ENCODE peak calls at places on chromosomes 7 and 10, in eight cellular contexts. P, M, E, W, T, D, H and B are unnamed samples.

GRCh38 chr10:74293686-74294365 is 142.8 kb downstream of the ADK start:
- DNase-seq in P (no peak), M (peak), E (no peak), W (no peak), T (peak), D (no peak), H (peak), B (peak)

GRCh38 chr7:51187941-51188340 is 128.7 kb downstream of the COBL start:
- DNase-seq in P (no peak), M (peak), E (no peak), W (no peak), T (no peak), D (no peak), H (no peak), B (no peak)

GRCh38 chr10:112959207-112959838 is 9.3 kb downstream of the TCF7L2 start:
- DNase-seq in P (no peak), M (peak), E (no peak), W (no peak), T (peak), D (no peak), H (peak), B (peak)

GRCh38 chr10:97149065-97149680 is 36.6 kb downstream of the SLIT1 start:
- DNase-seq in P (no peak), M (no peak), E (no peak), W (no peak), T (no peak), D (peak), H (no peak), B (no peak)

GRCh38 chr10:75143353-75143752 is 31.9 kb downstream of the SAMD8 start:
- DNase-seq in P (no peak), M (no peak), E (no peak), W (no peak), T (no peak), D (no peak), H (peak), B (peak)

GRCh38 chr7:66142996-66143395 is 28.3 kb downstream of the CRCP start:
- DNase-seq in P (no peak), M (no peak), E (no peak), W (no peak), T (no peak), D (no peak), H (no peak), B (no peak)

GRCh38 chr7:50335795-50336754 is 31.6 kb downstream of the IKZF1 start:
- DNase-seq in P (peak), M (no peak), E (no peak), W (peak), T (no peak), D (peak), H (no peak), B (no peak)

GRCh38 chr7:21939136-21939857 is 6.4 kb downstream of the CDCA7L start:
- DNase-seq in P (no peak), M (no peak), E (no peak), W (no peak), T (no peak), D (no peak), H (peak), B (peak)

GRCh38 chr7:40836218-40836617 is 701.4 kb downstream of the SUGCT start:
- DNase-seq in P (no peak), M (no peak), E (no peak), W (no peak), T (no peak), D (no peak), H (no peak), B (peak)

GRCh38 chr7:105678811-105679495 is 97.7 kb upstream of the EFCAB10 start:
- DNase-seq in P (peak), M (no peak), E (peak), W (no peak), T (no peak), D (peak), H (no peak), B (peak)

GRCh38 chr10:32893431-32893830 is 64.6 kb downstream of the ITGB1 start:
- DNase-seq in P (no peak), M (no peak), E (no peak), W (no peak), T (no peak), D (no peak), H (no peak), B (no peak)

GRCh38 chr10:24826022-24826421 is 102.3 kb upstream of the ARHGAP21 start:
- DNase-seq in P (no peak), M (peak), E (no peak), W (no peak), T (peak), D (no peak), H (peak), B (peak)

GRCh38 chr10:62512732-62513475 is 138.7 kb downstream of the ZNF365 start:
- DNase-seq in P (no peak), M (no peak), E (no peak), W (no peak), T (peak), D (no peak), H (no peak), B (no peak)

GRCh38 chr10:91360434-91360833 is 49.7 kb upstream of the HECTD2 start:
- DNase-seq in P (no peak), M (no peak), E (no peak), W (no peak), T (no peak), D (no peak), H (no peak), B (no peak)

GRCh38 chr10:1570652-1571051 is 166.7 kb downstream of the ADARB2 start:
- DNase-seq in P (no peak), M (no peak), E (no peak), W (no peak), T (no peak), D (peak), H (no peak), B (no peak)

GRCh38 chr7:97133166-97133565 is 15.7 kb downstream of the SDHAF3 start:
- DNase-seq in P (no peak), M (no peak), E (no peak), W (no peak), T (no peak), D (no peak), H (no peak), B (no peak)

GRCh38 chr10:113736576-113736975 is 14.9 kb upstream of the PLEKHS1 start:
- DNase-seq in P (no peak), M (no peak), E (no peak), W (no peak), T (no peak), D (no peak), H (peak), B (peak)

GRCh38 chr7:93860261-93860660 is 30.3 kb downstream of the TFPI2 start:
- DNase-seq in P (no peak), M (no peak), E (no peak), W (no peak), T (no peak), D (no peak), H (no peak), B (no peak)

GRCh38 chr10:123038782-123039631 is 30.2 kb downstream of the ACADSB start:
- DNase-seq in P (no peak), M (no peak), E (no peak), W (no peak), T (no peak), D (no peak), H (no peak), B (no peak)

GRCh38 chr10:75035975-75036708 is 75.3 kb upstream of the SAMD8 start:
- DNase-seq in P (no peak), M (no peak), E (no peak), W (no peak), T (peak), D (no peak), H (no peak), B (no peak)

GRCh38 chr10:19570991-19571390 is 245.2 kb upstream of the PLXDC2 start:
- DNase-seq in P (no peak), M (no peak), E (no peak), W (no peak), T (no peak), D (no peak), H (no peak), B (peak)

GRCh38 chr10:29557665-29558064 is 77.1 kb downstream of the SVIL start:
- DNase-seq in P (no peak), M (no peak), E (no peak), W (no peak), T (no peak), D (no peak), H (no peak), B (no peak)

GRCh38 chr10:132098539-132099421 is 33.0 kb downstream of the JAKMIP3 start:
- DNase-seq in P (peak), M (peak), E (no peak), W (no peak), T (no peak), D (no peak), H (no peak), B (no peak)

GRCh38 chr7:112781558-112781957 is 8.6 kb downstream of the TMEM168 start:
- DNase-seq in P (no peak), M (no peak), E (no peak), W (no peak), T (no peak), D (no peak), H (no peak), B (no peak)

GRCh38 chr7:31104361-31105255 is 52.5 kb downstream of the ADCYAP1R1 start:
- DNase-seq in P (no peak), M (no peak), E (no peak), W (no peak), T (no peak), D (no peak), H (no peak), B (no peak)

GRCh38 chr7:85322252-85322651 is 135.4 kb upstream of the SEMA3D start:
- DNase-seq in P (no peak), M (no peak), E (no peak), W (no peak), T (no peak), D (no peak), H (no peak), B (no peak)

GRCh38 chr10:62726142-62726541 is 78.4 kb upstream of the ADO start:
- DNase-seq in P (no peak), M (no peak), E (no peak), W (no peak), T (no peak), D (no peak), H (no peak), B (no peak)

GRCh38 chr7:139108256-139109187 is 998 bp downstream of the ZC3HAV1 start:
- DNase-seq in P (peak), M (peak), E (peak), W (no peak), T (peak), D (peak), H (peak), B (peak)

GRCh38 chr10:50421026-50421719 is 169.9 kb upstream of the ASAH2 start:
- DNase-seq in P (no peak), M (peak), E (peak), W (no peak), T (no peak), D (no peak), H (no peak), B (peak)

GRCh38 chr10:102802920-102803534 is 34.2 kb downstream of the CYP17A1 start:
- DNase-seq in P (no peak), M (peak), E (peak), W (no peak), T (peak), D (no peak), H (peak), B (peak)

GRCh38 chr7:47570649-47571050 is 11.3 kb downstream of the TNS3 start:
- DNase-seq in P (no peak), M (no peak), E (peak), W (no peak), T (no peak), D (no peak), H (no peak), B (peak)

GRCh38 chr7:151060416-151061234 is 1.2 kb downstream of the SLC4A2 start:
- DNase-seq in P (no peak), M (peak), E (no peak), W (no peak), T (peak), D (peak), H (peak), B (peak)

GRCh38 chr7:17207220-17207619 is 91.2 kb upstream of the AHR start:
- DNase-seq in P (no peak), M (no peak), E (no peak), W (no peak), T (no peak), D (no peak), H (no peak), B (peak)

GRCh38 chr7:74199551-74200355 is 10.1 kb upstream of the LAT2 start:
- DNase-seq in P (no peak), M (no peak), E (no peak), W (no peak), T (no peak), D (peak), H (peak), B (peak)

GRCh38 chr10:72261323-72262018 is 12.3 kb upstream of the DDIT4 start:
- DNase-seq in P (no peak), M (peak), E (no peak), W (no peak), T (no peak), D (no peak), H (peak), B (no peak)

GRCh38 chr10:62373995-62374861 is at the start of gene ZNF365:
- DNase-seq in P (peak), M (peak), E (peak), W (peak), T (peak), D (peak), H (peak), B (peak)

GRCh38 chr10:78973901-78974408 is 94.8 kb upstream of the ZMIZ1 start:
- DNase-seq in P (peak), M (peak), E (peak), W (peak), T (no peak), D (peak), H (peak), B (peak)
- TF ChIP-seq CTCF in P (no peak), M (peak), E (no peak), W (no peak), T (no peak), D (peak), H (no peak), B (no peak)

GRCh38 chr10:83723080-83723479 is 416.2 kb upstream of the GHITM start:
- DNase-seq in P (no peak), M (no peak), E (no peak), W (no peak), T (no peak), D (no peak), H (no peak), B (no peak)
- H3K4me3 ChIP-seq in P (no peak), M (no peak), E (no peak), W (no peak), T (no peak), D (no peak), H (no peak), B (no peak)

DNA sequence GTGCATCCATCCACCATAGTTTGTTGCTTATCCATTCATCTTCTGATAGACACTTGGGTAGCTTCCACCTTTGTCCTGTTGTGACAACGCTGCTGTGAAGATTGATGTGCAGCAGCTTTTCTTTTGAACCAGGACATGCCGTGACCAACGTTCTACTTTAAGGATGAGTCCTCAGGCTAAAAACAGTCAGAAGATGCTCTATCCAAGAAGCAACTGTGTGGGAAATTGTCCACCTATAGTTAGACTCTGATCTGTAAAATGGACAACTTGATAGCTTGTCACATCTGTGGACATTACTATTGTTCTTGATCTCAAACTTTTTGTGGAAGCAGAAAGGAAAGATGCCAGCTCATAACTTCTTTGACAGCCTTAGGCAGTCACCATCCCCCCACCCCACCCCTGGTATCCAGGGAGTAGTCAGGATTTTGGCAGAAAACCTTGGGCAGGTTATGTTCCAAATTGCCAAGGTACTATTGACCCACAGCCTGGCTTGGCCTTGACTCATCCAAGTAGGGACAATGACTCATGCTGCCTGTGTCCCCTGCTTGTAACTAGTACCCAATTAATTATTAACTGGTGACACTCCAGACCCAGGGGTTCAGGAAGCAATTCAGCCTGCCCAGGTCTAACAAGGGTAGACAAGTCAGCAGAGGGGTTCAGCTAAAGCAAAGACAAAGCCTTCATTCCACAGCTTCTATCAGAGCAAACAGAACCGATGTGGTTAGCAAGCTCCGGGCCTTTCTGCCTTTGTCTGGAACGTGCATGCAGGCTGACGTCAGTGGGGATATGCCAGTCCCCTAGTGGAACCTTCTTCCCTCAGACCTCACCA is 99.6 kb upstream of the ANLN start:
- DNase-seq in P (no peak), M (peak), E (no peak), W (no peak), T (no peak), D (no peak), H (no peak), B (no peak)
- TF ChIP-seq CTCF in P (no peak), M (no peak), E (no peak), W (no peak), T (no peak), D (no peak), H (no peak), B (no peak)

DNA sequence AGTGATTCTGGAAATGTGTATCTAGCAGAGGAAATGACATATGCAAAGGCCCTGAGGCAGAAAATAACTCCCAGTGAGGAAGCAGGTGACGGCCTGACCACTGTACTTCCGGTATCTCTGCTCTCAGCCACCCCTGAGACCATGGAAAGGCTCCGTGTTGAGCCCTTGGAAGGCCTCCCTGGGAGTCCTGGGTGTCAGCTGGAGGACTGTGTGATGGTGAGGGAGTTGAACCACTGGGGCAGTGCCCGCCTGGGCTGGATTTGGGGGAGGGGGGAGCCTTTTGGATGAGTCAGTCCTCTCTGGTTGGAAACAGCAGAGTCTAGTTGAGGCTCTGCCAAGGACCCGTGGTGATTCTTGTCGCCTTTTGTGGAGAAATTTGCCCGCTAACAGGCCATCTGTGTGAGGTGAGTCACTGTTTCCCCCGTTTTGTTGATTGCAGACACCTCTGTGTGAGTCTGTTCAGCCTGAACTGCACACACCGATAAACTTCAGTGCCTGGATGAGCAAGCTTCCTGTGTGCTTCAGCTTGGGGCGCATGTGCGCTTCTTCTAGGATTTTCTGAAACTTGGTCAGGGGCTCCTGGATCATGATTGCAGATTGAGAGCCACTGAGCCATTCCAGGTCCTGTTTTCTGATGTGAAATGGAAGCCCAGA is 98.6 kb downstream of the GRK5 start:
- DNase-seq in P (no peak), M (peak), E (peak), W (peak), T (peak), D (no peak), H (peak), B (peak)
- H3K4me3 ChIP-seq in P (no peak), M (no peak), E (no peak), W (peak), T (no peak), D (no peak), H (no peak), B (no peak)

GRCh38 chr7:148107741-148108140 is 482.8 kb upstream of the C7orf33 start:
- DNase-seq in P (no peak), M (no peak), E (no peak), W (no peak), T (no peak), D (no peak), H (no peak), B (no peak)
- TF ChIP-seq CTCF in P (no peak), M (no peak), E (no peak), W (no peak), T (no peak), D (no peak), H (no peak), B (no peak)